ENCODE peak calls at places on chromosomes 1 and 21, in four cellular contexts. E is Panc1, C is GM06990, R is myocyte. W is an unnamed sample.

GRCh38 chr1:228089520-228090380 is 7.2 kb downstream of the ARF1 start:
- DNase-seq in E (no peak), R (no peak), C (no peak), W (no peak)

GRCh38 chr1:91166106-91166712 is 144.4 kb upstream of the ZNF644 start:
- DNase-seq in E (peak; percentile 38), R (peak; percentile 51), C (no peak), W (peak; percentile 46)

GRCh38 chr1:171222961-171223360 is 25.3 kb upstream of the FMO1 start:
- DNase-seq in R (no peak), C (no peak), E (no peak), W (no peak)

GRCh38 chr21:43779660-43780059 is 3.6 kb upstream of the CSTB start:
- DNase-seq in C (no peak), R (peak; percentile 51), E (no peak), W (no peak)

GRCh38 chr1:219362702-219363101 is 189.0 kb downstream of the LYPLAL1 start:
- DNase-seq in E (no peak), C (no peak), R (no peak), W (no peak)

GRCh38 chr1:8570435-8570834 is 247.0 kb downstream of the RERE start:
- DNase-seq in R (no peak), E (no peak), C (no peak), W (no peak)

GRCh38 chr1:248858096-248858890 is 592 bp downstream of the ZNF692 start:
- DNase-seq in E (no peak), C (peak; percentile 78), R (peak; percentile 83), W (peak; percentile 87)

GRCh38 chr21:44420416-44421205 is 34.7 kb upstream of the LRRC3 start:
- DNase-seq in R (no peak), C (no peak), E (no peak), W (no peak)

GRCh38 chr1:237672748-237673147 is 218.0 kb downstream of the ZP4 start:
- DNase-seq in C (no peak), R (peak; percentile 1), E (peak; percentile 7), W (no peak)

GRCh38 chr1:55074455-55074854 is 35.1 kb downstream of the PCSK9 start:
- DNase-seq in C (no peak), R (no peak), E (no peak), W (no peak)

GRCh38 chr21:42623684-42624083 is 29.7 kb upstream of the PDE9A start:
- DNase-seq in R (no peak), C (no peak), E (no peak), W (no peak)

GRCh38 chr1:89610457-89610991 is 22.4 kb upstream of the LRRC8C start:
- DNase-seq in E (no peak), R (no peak), C (no peak), W (no peak)

GRCh38 chr1:61318319-61319125 is 236.2 kb downstream of the NFIA start:
- DNase-seq in C (peak; percentile 54), E (no peak), R (peak; percentile 40), W (peak; percentile 12)

GRCh38 chr1:23601968-23602876 is 42.9 kb upstream of the ID3 start:
- DNase-seq in R (no peak), C (no peak), E (no peak), W (no peak)

GRCh38 chr1:224911217-224911616 is 18.3 kb upstream of the DNAH14 start:
- DNase-seq in E (no peak), C (no peak), R (no peak), W (no peak)

GRCh38 chr1:34083974-34084373 is 81.1 kb downstream of the CSMD2 start:
- DNase-seq in R (no peak), E (no peak), C (no peak), W (no peak)

GRCh38 chr1:167463055-167463454 is 55.3 kb downstream of the CD247 start:
- DNase-seq in R (no peak), E (no peak), C (no peak), W (no peak)

GRCh38 chr1:15501208-15502032 is 22.6 kb downstream of the CASP9 start:
- DNase-seq in E (no peak), R (peak; percentile 77), C (no peak), W (peak; percentile 79)

GRCh38 chr1:203077367-203077766 is 8.4 kb downstream of the MYOG start:
- DNase-seq in R (no peak), C (no peak), E (no peak), W (no peak)

GRCh38 chr1:199778324-199778955 is 249.1 kb upstream of the NR5A2 start:
- DNase-seq in R (no peak), E (no peak), C (no peak), W (no peak)

GRCh38 chr1:61287014-61287413 is 204.7 kb downstream of the NFIA start:
- DNase-seq in C (no peak), R (no peak), E (no peak), W (no peak)

GRCh38 chr1:200366577-200367253 is 43.1 kb downstream of the ZNF281 start:
- DNase-seq in R (peak; percentile 24), E (no peak), C (no peak), W (no peak)

GRCh38 chr1:17207046-17207445 is 2.1 kb downstream of the PADI1 start:
- DNase-seq in C (peak; percentile 50), E (no peak), R (no peak), W (peak; percentile 46)

GRCh38 chr1:183043872-183044859 is 20.9 kb downstream of the LAMC1 start:
- DNase-seq in E (no peak), C (no peak), R (peak; percentile 64), W (no peak)

GRCh38 chr1:14841456-14841855 is 243.0 kb downstream of the KAZN start:
- DNase-seq in E (no peak), R (no peak), C (no peak), W (no peak)

GRCh38 chr1:218315638-218316037 is 29.5 kb upstream of the TGFB2 start:
- DNase-seq in E (no peak), C (no peak), R (no peak), W (no peak)

GRCh38 chr1:155938220-155938627 is 3.2 kb upstream of the RXFP4 start:
- DNase-seq in R (peak; percentile 81), E (peak; percentile 90), C (no peak), W (peak; percentile 74)

GRCh38 chr1:63713627-63714481 is 60.0 kb upstream of the ROR1 start:
- DNase-seq in C (no peak), E (no peak), R (peak; percentile 92), W (no peak)

GRCh38 chr1:115330480-115331013 is 7.5 kb downstream of the NGF start:
- DNase-seq in C (no peak), R (no peak), E (no peak), W (no peak)

GRCh38 chr1:247681288-247681897 is 1.9 kb upstream of the OR13G1 start:
- DNase-seq in E (peak; percentile 46), R (peak; percentile 57), C (no peak), W (peak; percentile 29)

GRCh38 chr21:43644609-43645008 is 14.7 kb downstream of the HSF2BP start:
- DNase-seq in R (peak; percentile 85), E (no peak), C (no peak), W (no peak)

GRCh38 chr1:165431079-165431478 is 13.8 kb downstream of the RXRG start:
- DNase-seq in E (no peak), C (no peak), R (no peak), W (no peak)

W was measured in GM20000.